ENCODE peak calls at places on chromosomes 16 and 17, in five cellular contexts. A, M, W, I and H are unnamed samples.

GRCh38 chr16:3094289-3095027 is 4.6 kb downstream of the ZSCAN10 start:
- DNase-seq in A (peak), M (no peak), W (no peak), I (no peak), H (no peak)

GRCh38 chr17:48596000-48596734 is 2.6 kb upstream of the HOXB5 start:
- DNase-seq in A (no peak), M (no peak), W (no peak), I (no peak), H (no peak)

GRCh38 chr17:52138752-52139151 is 19.8 kb downstream of the CA10 start:
- DNase-seq in A (no peak), M (no peak), W (no peak), I (no peak), H (no peak)

GRCh38 chr17:15279011-15279477 is 13.9 kb upstream of the PMP22 start:
- DNase-seq in A (peak), M (no peak), W (peak), I (peak), H (no peak)

GRCh38 chr16:75106351-75107274 is 10.0 kb downstream of the LDHD start:
- DNase-seq in A (no peak), M (no peak), W (no peak), I (no peak), H (no peak)

GRCh38 chr16:3389663-3390338 is 11.0 kb downstream of the ZSCAN32 start:
- DNase-seq in A (no peak), M (no peak), W (no peak), I (no peak), H (no peak)

GRCh38 chr17:44324571-44325275 is at the start of gene SLC25A39:
- DNase-seq in A (peak), M (peak), W (peak), I (peak), H (peak)

GRCh38 chr16:19861811-19862327 is 22.8 kb downstream of the GPRC5B start:
- DNase-seq in A (no peak), M (no peak), W (no peak), I (no peak), H (no peak)

GRCh38 chr17:42163113-42163512 is 8.3 kb upstream of the RAB5C start:
- DNase-seq in A (no peak), M (no peak), W (no peak), I (no peak), H (no peak)

GRCh38 chr16:3431779-3432219 is 11.5 kb downstream of the ZNF597 start:
- DNase-seq in A (no peak), M (peak), W (no peak), I (no peak), H (no peak)

GRCh38 chr16:2022723-2023097 is 3.1 kb downstream of the NPW start:
- DNase-seq in A (peak), M (no peak), W (no peak), I (no peak), H (no peak)

GRCh38 chr16:69494993-69495392 is 70.6 kb downstream of the CYB5B start:
- DNase-seq in A (no peak), M (no peak), W (no peak), I (no peak), H (no peak)

GRCh38 chr16:69727916-69728270 is 1.5 kb upstream of the NQO1 start:
- DNase-seq in A (no peak), M (no peak), W (no peak), I (no peak), H (no peak)

GRCh38 chr17:63837480-63837879 is 5.0 kb downstream of the SMARCD2 start:
- DNase-seq in A (no peak), M (no peak), W (no peak), I (no peak), H (no peak)

GRCh38 chr16:35188288-35189155 is 1729.1 kb downstream of the TP53TG3F start:
- DNase-seq in A (no peak), M (no peak), W (no peak), I (no peak), H (no peak)

GRCh38 chr17:72778161-72779151 is 314.0 kb downstream of the SLC39A11 start:
- DNase-seq in A (no peak), M (no peak), W (no peak), I (no peak), H (no peak)

GRCh38 chr16:22784690-22785214 is 29.2 kb upstream of the HS3ST2 start:
- DNase-seq in A (peak), M (no peak), W (no peak), I (no peak), H (no peak)

GRCh38 chr16:85173981-85174751 is 61.9 kb upstream of the CIBAR2 start:
- DNase-seq in A (peak), M (no peak), W (peak), I (no peak), H (no peak)

GRCh38 chr17:37506678-37507077 is 17.0 kb downstream of the DUSP14 start:
- DNase-seq in A (peak), M (no peak), W (no peak), I (no peak), H (no peak)

GRCh38 chr17:20281860-20282259 is 185.5 kb downstream of the LGALS9B start:
- DNase-seq in A (no peak), M (peak), W (no peak), I (no peak), H (no peak)

GRCh38 chr17:71985111-71986039 is 135.4 kb upstream of the SOX9 start:
- DNase-seq in A (peak), M (no peak), W (no peak), I (no peak), H (no peak)

GRCh38 chr16:21277927-21278706 is at the start of gene CRYM:
- DNase-seq in A (peak), M (peak), W (no peak), I (no peak), H (no peak)

GRCh38 chr17:44248220-44248529 is 19.8 kb downstream of the SLC4A1 start:
- DNase-seq in A (no peak), M (no peak), W (no peak), I (no peak), H (no peak)

GRCh38 chr17:50638851-50639767 is 4.4 kb downstream of the ABCC3 start:
- DNase-seq in A (peak), M (peak), W (peak), I (peak), H (peak)

GRCh38 chr16:17173134-17173729 is 297.5 kb downstream of the XYLT1 start:
- DNase-seq in A (peak), M (peak), W (no peak), I (peak), H (peak)

GRCh38 chr17:81712468-81713003 is 452 bp downstream of the SLC25A10 start:
- DNase-seq in A (peak), M (no peak), W (no peak), I (no peak), H (no peak)
- TF ChIP-seq CTCF in A (no peak), M (no peak), W (peak), I (peak), H (no peak)

GRCh38 chr16:78458588-78458987 is 359.1 kb downstream of the WWOX start:
- DNase-seq in A (no peak), M (no peak), W (no peak), I (no peak), H (no peak)
- TF ChIP-seq CTCF in A (no peak), M (no peak), W (no peak), I (no peak), H (no peak)

DNA sequence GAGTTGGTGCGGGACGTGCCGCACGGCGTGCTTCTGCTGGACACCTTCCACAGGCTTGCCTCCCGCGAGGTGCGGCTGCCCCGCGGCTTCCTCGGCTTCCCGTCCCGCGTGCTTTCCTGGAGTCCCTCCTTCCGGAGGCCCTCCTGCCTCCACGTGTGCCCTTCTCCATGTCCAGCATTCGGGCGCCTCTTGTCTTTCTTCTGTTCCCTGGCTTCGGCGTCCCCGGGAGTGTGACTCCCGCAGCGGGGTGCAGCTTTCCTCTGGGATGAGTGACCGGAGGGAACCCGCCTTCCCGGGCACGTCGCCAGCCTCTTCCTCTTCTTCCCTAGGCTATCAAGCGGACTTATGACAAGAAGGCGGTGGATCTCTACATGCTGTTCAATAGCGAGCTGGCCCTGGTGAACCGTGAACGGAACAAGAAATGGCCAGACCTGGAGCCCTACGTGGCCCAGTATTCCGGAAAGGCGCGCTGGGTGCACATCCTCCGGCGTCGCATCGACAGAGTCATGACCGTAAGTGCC is 23.0 kb downstream of the DNAH2 start:
- DNase-seq in A (no peak), M (no peak), W (no peak), I (no peak), H (no peak)
- TF ChIP-seq CTCF in A (no peak), M (no peak), W (no peak), I (no peak), H (no peak)

GRCh38 chr17:1203967-1204291 is 24.1 kb upstream of the ABR start:
- DNase-seq in A (no peak), M (no peak), W (no peak), I (no peak), H (no peak)

GRCh38 chr17:1201132-1201702 is 21.4 kb upstream of the ABR start:
- DNase-seq in A (no peak), M (no peak), W (no peak), I (no peak), H (no peak)

GRCh38 chr17:1206016-1206787 is 26.4 kb upstream of the ABR start:
- DNase-seq in A (no peak), M (no peak), W (no peak), I (no peak), H (no peak)

GRCh38 chr17:1200440-1200839 is 20.7 kb upstream of the ABR start:
- DNase-seq in A (no peak), M (no peak), W (no peak), I (no peak), H (no peak)

GRCh38 chr17:1203111-1203966 is 23.6 kb upstream of the ABR start:
- DNase-seq in A (peak), M (peak), W (no peak), I (no peak), H (no peak)
- TF ChIP-seq CTCF in A (no peak), M (peak), W (peak), I (no peak), H (no peak)

GRCh38 chr16:10202650-10203049 is 20.4 kb upstream of the GRIN2A start:
- DNase-seq in A (no peak), M (no peak), W (no peak), I (no peak), H (no peak)
- TF ChIP-seq CTCF in A (no peak), M (no peak), W (no peak), I (no peak), H (no peak)

GRCh38 chr17:27354051-27354490 is 60.2 kb downstream of the WSB1 start:
- DNase-seq in A (no peak), M (no peak), W (no peak), I (no peak), H (no peak)
- TF ChIP-seq CTCF in A (no peak), M (no peak), W (no peak), I (no peak), H (no peak)

DNA sequence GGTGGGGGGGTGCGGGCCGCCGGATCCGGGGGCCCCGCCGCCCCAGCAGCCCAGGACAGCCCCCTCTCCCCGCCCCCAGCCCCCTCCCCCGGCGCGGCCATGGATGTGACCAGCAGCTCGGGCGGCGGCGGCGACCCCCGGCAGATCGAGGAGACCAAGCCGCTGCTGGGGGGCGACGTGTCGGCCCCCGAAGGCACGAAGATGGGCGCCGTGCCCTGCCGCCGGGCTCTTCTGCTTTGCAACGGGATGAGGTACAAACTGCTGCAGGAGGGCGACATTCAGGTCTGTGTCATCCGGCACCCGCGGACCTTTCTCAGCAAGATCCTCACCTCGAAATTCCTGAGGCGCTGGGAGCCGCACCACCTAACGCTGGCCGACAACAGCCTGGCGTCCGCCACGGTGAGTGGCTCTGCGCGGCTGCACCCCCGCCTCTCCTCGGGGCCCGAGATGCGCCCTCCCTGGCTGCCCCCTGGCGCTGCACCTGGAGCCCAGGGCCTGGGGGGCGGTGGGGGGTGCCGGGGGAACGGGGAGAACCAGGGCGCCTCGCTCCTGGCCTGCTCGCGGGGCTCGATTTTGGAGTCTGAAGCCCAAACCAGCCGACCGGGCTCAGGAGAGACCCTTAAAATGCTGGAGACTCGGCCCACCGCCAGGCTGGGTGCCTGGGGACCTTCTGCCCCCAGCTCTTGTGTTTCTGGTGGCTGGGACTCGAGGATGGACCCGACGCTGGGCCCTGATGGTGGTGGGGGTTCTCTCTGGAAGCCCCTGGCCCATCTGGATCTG is 725 bp downstream of the CMIP start:
- DNase-seq in A (peak), M (no peak), W (no peak), I (no peak), H (no peak)
- TF ChIP-seq CTCF in A (no peak), M (peak), W (peak), I (peak), H (no peak)

DNA sequence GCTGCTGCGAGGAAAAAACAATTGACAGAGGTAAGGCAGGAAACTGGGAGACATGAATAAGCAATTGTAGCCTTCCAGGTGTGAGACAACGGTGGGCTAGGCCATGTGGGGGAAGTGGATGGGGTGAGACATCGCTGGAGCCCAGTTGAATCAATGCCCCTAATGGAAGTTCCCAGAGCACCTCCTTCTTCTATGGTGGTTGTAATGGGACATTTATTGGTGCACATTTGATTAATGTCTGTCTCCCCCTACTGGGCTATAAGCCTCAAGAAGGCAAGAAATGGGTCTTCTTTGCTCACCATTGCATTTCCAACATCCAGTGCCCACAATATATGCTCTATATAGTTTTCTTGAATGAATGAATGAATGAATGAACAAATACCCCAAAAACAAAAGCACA is 22.7 kb upstream of the CD300E start:
- DNase-seq in A (peak), M (no peak), W (no peak), I (no peak), H (no peak)
- TF ChIP-seq CTCF in A (peak), M (no peak), W (no peak), I (no peak), H (no peak)

GRCh38 chr16:67445126-67445426 is 14.2 kb downstream of the HSD11B2 start:
- DNase-seq in A (no peak), M (no peak), W (no peak), I (no peak), H (no peak)

GRCh38 chr16:67447508-67448076 is 16.7 kb downstream of the HSD11B2 start:
- DNase-seq in A (no peak), M (peak), W (no peak), I (peak), H (no peak)

GRCh38 chr16:67445441-67445912 is 14.6 kb downstream of the HSD11B2 start:
- DNase-seq in A (no peak), M (peak), W (no peak), I (no peak), H (no peak)

GRCh38 chr16:67446968-67447507 is 16.1 kb downstream of the HSD11B2 start:
- DNase-seq in A (no peak), M (no peak), W (no peak), I (no peak), H (no peak)

GRCh38 chr16:67445913-67446907 is 15.3 kb downstream of the HSD11B2 start:
- DNase-seq in A (no peak), M (peak), W (no peak), I (no peak), H (no peak)
- TF ChIP-seq CTCF in A (no peak), M (no peak), W (no peak), I (no peak), H (no peak)

DNA sequence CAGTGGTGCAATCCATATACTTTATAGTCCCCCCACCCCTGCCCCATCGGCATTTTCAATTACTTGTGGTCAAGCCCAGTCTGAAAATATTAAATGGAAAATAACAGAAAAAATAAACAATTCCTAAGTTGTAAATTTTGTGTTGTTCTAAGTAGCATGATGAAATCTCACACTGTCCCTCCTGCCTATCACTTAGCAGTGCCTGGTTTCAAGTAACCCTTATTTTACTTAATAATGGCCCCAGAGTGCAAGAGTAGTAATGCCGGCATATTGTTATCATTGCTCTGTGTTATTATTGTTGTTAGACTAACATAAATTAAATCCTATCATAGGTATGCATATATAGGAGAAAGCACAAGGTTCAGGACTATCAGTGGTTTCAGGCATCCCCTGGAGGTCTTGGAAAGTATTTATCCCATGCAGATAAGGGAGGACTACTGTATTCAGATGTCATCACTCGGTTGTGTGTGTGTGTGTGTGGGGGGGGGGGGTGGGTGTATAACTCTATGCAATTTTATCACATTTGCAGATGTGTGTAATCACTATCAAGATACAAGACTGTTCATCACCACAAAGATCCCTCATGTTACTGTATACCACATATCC is 9.3 kb downstream of the UBE2G1 start:
- DNase-seq in A (no peak), M (no peak), W (no peak), I (no peak), H (no peak)
- TF ChIP-seq CTCF in A (no peak), M (no peak), W (no peak), I (no peak), H (no peak)